ENCODE peak calls at places on chromosomes 12 and 14, in ten cellular contexts. One of them, this sample, is unnamed.

GRCh38 chr12:53313996-53314395 is 7.4 kb downstream of the AAAS start:
- DNase-seq in HepG2: no peak
- DNase-seq in GM23338: no peak
- DNase-seq in breast epithelium: no peak
- DNase-seq in upper lobe of left lung: no peak
- DNase-seq in spleen: no peak
- DNase-seq in prostate gland: no peak
- DNase-seq in sigmoid colon: no peak
- DNase-seq in stomach: no peak
- DNase-seq in K562: no peak
- DNase-seq in this sample: no peak

GRCh38 chr12:68591716-68592437 is 18.8 kb upstream of the RAP1B start:
- DNase-seq in HepG2: no peak
- DNase-seq in GM23338: no peak
- DNase-seq in breast epithelium: no peak
- DNase-seq in upper lobe of left lung: no peak
- DNase-seq in spleen: no peak
- DNase-seq in prostate gland: no peak
- DNase-seq in sigmoid colon: no peak
- DNase-seq in stomach: no peak
- DNase-seq in K562: no peak
- DNase-seq in this sample: no peak

GRCh38 chr14:38646391-38646790 is 390.5 kb upstream of the CLEC14A start:
- DNase-seq in HepG2: no peak
- DNase-seq in GM23338: no peak
- DNase-seq in breast epithelium: no peak
- DNase-seq in upper lobe of left lung: no peak
- DNase-seq in spleen: peak; percentile 34
- DNase-seq in prostate gland: no peak
- DNase-seq in sigmoid colon: no peak
- DNase-seq in stomach: no peak
- DNase-seq in K562: no peak
- DNase-seq in this sample: no peak

GRCh38 chr12:20154060-20154459 is 214.3 kb upstream of the PDE3A start:
- DNase-seq in HepG2: no peak
- DNase-seq in GM23338: no peak
- DNase-seq in breast epithelium: no peak
- DNase-seq in upper lobe of left lung: no peak
- DNase-seq in spleen: no peak
- DNase-seq in prostate gland: no peak
- DNase-seq in sigmoid colon: no peak
- DNase-seq in stomach: no peak
- DNase-seq in K562: no peak
- DNase-seq in this sample: no peak

GRCh38 chr14:63204407-63205280 is at the start of gene RHOJ:
- DNase-seq in HepG2: no peak
- DNase-seq in GM23338: peak; percentile 42
- DNase-seq in breast epithelium: no peak
- DNase-seq in upper lobe of left lung: no peak
- DNase-seq in spleen: peak; percentile 66
- DNase-seq in prostate gland: no peak
- DNase-seq in sigmoid colon: peak; percentile 66
- DNase-seq in stomach: no peak
- DNase-seq in K562: no peak
- DNase-seq in this sample: no peak

GRCh38 chr14:96205994-96206392 is 1.4 kb downstream of the BDKRB2 start:
- DNase-seq in HepG2: no peak
- DNase-seq in GM23338: no peak
- DNase-seq in breast epithelium: no peak
- DNase-seq in upper lobe of left lung: no peak
- DNase-seq in spleen: no peak
- DNase-seq in prostate gland: no peak
- DNase-seq in sigmoid colon: no peak
- DNase-seq in stomach: no peak
- DNase-seq in K562: no peak
- DNase-seq in this sample: no peak

GRCh38 chr12:52912711-52913423 is 8.0 kb upstream of the KRT8 start:
- DNase-seq in HepG2: no peak
- DNase-seq in GM23338: no peak
- DNase-seq in breast epithelium: no peak
- DNase-seq in upper lobe of left lung: no peak
- DNase-seq in spleen: no peak
- DNase-seq in prostate gland: no peak
- DNase-seq in sigmoid colon: no peak
- DNase-seq in stomach: peak; percentile 69
- DNase-seq in K562: no peak
- DNase-seq in this sample: no peak

GRCh38 chr12:57765003-57765697 is 1.7 kb downstream of the CYP27B1 start:
- DNase-seq in HepG2: peak; percentile 40
- DNase-seq in GM23338: peak; percentile 86
- DNase-seq in breast epithelium: peak; percentile 54
- DNase-seq in upper lobe of left lung: peak; percentile 31
- DNase-seq in spleen: peak; percentile 88
- DNase-seq in prostate gland: no peak
- DNase-seq in sigmoid colon: no peak
- DNase-seq in stomach: peak; percentile 45
- DNase-seq in K562: no peak
- DNase-seq in this sample: no peak

GRCh38 chr14:78440351-78440750 is 270.2 kb downstream of the NRXN3 start:
- DNase-seq in HepG2: no peak
- DNase-seq in GM23338: peak; percentile 4
- DNase-seq in breast epithelium: no peak
- DNase-seq in upper lobe of left lung: no peak
- DNase-seq in spleen: no peak
- DNase-seq in prostate gland: no peak
- DNase-seq in sigmoid colon: no peak
- DNase-seq in stomach: no peak
- DNase-seq in K562: peak; percentile 23
- DNase-seq in this sample: no peak

GRCh38 chr14:26719514-26719913 is 121.7 kb upstream of the NOVA1 start:
- DNase-seq in HepG2: peak; percentile 34
- DNase-seq in GM23338: no peak
- DNase-seq in breast epithelium: no peak
- DNase-seq in upper lobe of left lung: no peak
- DNase-seq in spleen: no peak
- DNase-seq in prostate gland: no peak
- DNase-seq in sigmoid colon: no peak
- DNase-seq in stomach: no peak
- DNase-seq in K562: no peak
- DNase-seq in this sample: no peak

GRCh38 chr12:8078400-8078799 is 3.7 kb upstream of the NECAP1 start:
- DNase-seq in HepG2: no peak
- DNase-seq in GM23338: peak; percentile 60
- DNase-seq in breast epithelium: no peak
- DNase-seq in upper lobe of left lung: no peak
- DNase-seq in spleen: no peak
- DNase-seq in prostate gland: no peak
- DNase-seq in sigmoid colon: no peak
- DNase-seq in stomach: no peak
- DNase-seq in K562: peak; percentile 61
- DNase-seq in this sample: peak; percentile 69

GRCh38 chr12:76587428-76588178 is 28.0 kb upstream of the OSBPL8 start:
- DNase-seq in HepG2: no peak
- DNase-seq in GM23338: no peak
- DNase-seq in breast epithelium: no peak
- DNase-seq in upper lobe of left lung: no peak
- DNase-seq in spleen: no peak
- DNase-seq in prostate gland: no peak
- DNase-seq in sigmoid colon: no peak
- DNase-seq in stomach: no peak
- DNase-seq in K562: no peak
- DNase-seq in this sample: no peak

GRCh38 chr14:100339757-100340453 is 16.8 kb downstream of the SLC25A47 start:
- DNase-seq in HepG2: no peak
- DNase-seq in GM23338: no peak
- DNase-seq in breast epithelium: no peak
- DNase-seq in upper lobe of left lung: peak; percentile 19
- DNase-seq in spleen: peak; percentile 21
- DNase-seq in prostate gland: no peak
- DNase-seq in sigmoid colon: no peak
- DNase-seq in stomach: no peak
- DNase-seq in K562: no peak
- DNase-seq in this sample: no peak
- TF ChIP-seq POLR2AphosphoS5 in HepG2: no peak
- TF ChIP-seq POLR2AphosphoS5 in GM23338: no peak
- TF ChIP-seq POLR2AphosphoS5 in breast epithelium: no peak
- TF ChIP-seq POLR2AphosphoS5 in upper lobe of left lung: no peak
- TF ChIP-seq POLR2AphosphoS5 in spleen: no peak
- TF ChIP-seq POLR2AphosphoS5 in prostate gland: no peak
- TF ChIP-seq POLR2AphosphoS5 in sigmoid colon: no peak
- TF ChIP-seq POLR2AphosphoS5 in stomach: no peak
- TF ChIP-seq POLR2AphosphoS5 in K562: no peak
- TF ChIP-seq POLR2AphosphoS5 in this sample: no peak

GRCh38 chr14:102948698-102949061 is 26.2 kb downstream of the AMN start:
- DNase-seq in HepG2: no peak
- DNase-seq in GM23338: no peak
- DNase-seq in breast epithelium: no peak
- DNase-seq in upper lobe of left lung: no peak
- DNase-seq in spleen: no peak
- DNase-seq in prostate gland: no peak
- DNase-seq in sigmoid colon: no peak
- DNase-seq in stomach: no peak
- DNase-seq in K562: no peak
- DNase-seq in this sample: peak; percentile 20

GRCh38 chr14:102951034-102951433 is 28.6 kb downstream of the AMN start:
- DNase-seq in HepG2: no peak
- DNase-seq in GM23338: no peak
- DNase-seq in breast epithelium: no peak
- DNase-seq in upper lobe of left lung: no peak
- DNase-seq in spleen: no peak
- DNase-seq in prostate gland: no peak
- DNase-seq in sigmoid colon: no peak
- DNase-seq in stomach: no peak
- DNase-seq in K562: no peak
- DNase-seq in this sample: no peak

GRCh38 chr14:102949801-102950451 is 27.5 kb downstream of the AMN start:
- DNase-seq in HepG2: no peak
- DNase-seq in GM23338: no peak
- DNase-seq in breast epithelium: peak; percentile 82
- DNase-seq in upper lobe of left lung: no peak
- DNase-seq in spleen: no peak
- DNase-seq in prostate gland: peak; percentile 80
- DNase-seq in sigmoid colon: peak; percentile 78
- DNase-seq in stomach: peak; percentile 89
- DNase-seq in K562: no peak
- DNase-seq in this sample: no peak

GRCh38 chr14:102947321-102948103 is 25.0 kb downstream of the AMN start:
- DNase-seq in HepG2: no peak
- DNase-seq in GM23338: no peak
- DNase-seq in breast epithelium: no peak
- DNase-seq in upper lobe of left lung: no peak
- DNase-seq in spleen: no peak
- DNase-seq in prostate gland: no peak
- DNase-seq in sigmoid colon: no peak
- DNase-seq in stomach: no peak
- DNase-seq in K562: no peak
- DNase-seq in this sample: no peak

DNA sequence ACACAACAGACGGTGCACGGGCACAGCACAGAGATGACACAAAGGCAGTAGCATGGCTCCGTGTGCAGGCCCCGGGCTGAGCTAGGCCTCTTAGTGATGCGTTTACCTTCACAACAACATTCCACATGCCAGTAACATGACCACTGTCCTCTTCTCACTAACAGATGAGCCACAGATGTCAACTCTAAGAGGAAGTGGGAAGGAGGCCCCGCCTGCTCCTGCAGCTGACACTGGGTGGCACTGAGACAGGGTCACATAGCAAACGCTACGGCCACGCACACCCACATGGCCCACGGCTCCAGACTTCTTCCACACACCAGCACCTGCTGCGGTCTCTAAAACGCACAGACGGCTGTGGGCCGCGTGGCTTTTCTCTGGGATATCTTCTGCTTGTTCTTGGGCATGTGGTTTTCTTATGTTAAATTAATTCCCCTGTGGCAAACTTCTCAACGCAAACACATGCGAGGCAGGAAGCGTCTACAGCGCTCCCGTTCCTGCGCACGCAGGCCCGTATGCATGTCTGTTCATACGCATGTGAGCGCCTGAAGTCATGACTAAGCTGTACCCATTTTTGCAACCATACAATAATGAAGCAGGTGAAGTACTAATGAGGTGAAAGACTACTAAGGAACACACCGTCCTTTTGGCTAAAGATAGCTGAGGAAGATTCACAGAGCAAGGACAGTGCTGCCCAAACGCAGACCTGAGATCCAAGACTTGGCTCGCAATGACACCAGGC is 26.8 kb downstream of the AMN start:
- DNase-seq in HepG2: no peak
- DNase-seq in GM23338: no peak
- DNase-seq in breast epithelium: no peak
- DNase-seq in upper lobe of left lung: no peak
- DNase-seq in spleen: peak; percentile 87
- DNase-seq in prostate gland: no peak
- DNase-seq in sigmoid colon: no peak
- DNase-seq in stomach: no peak
- DNase-seq in K562: no peak
- DNase-seq in this sample: peak; percentile 75
- TF ChIP-seq POLR2AphosphoS5 in HepG2: no peak
- TF ChIP-seq POLR2AphosphoS5 in GM23338: no peak
- TF ChIP-seq POLR2AphosphoS5 in breast epithelium: no peak
- TF ChIP-seq POLR2AphosphoS5 in upper lobe of left lung: no peak
- TF ChIP-seq POLR2AphosphoS5 in spleen: peak; percentile 71
- TF ChIP-seq POLR2AphosphoS5 in prostate gland: no peak
- TF ChIP-seq POLR2AphosphoS5 in sigmoid colon: peak; percentile 18
- TF ChIP-seq POLR2AphosphoS5 in stomach: no peak
- TF ChIP-seq POLR2AphosphoS5 in K562: no peak
- TF ChIP-seq POLR2AphosphoS5 in this sample: peak; percentile 95

GRCh38 chr12:81722004-81722403 is 37.1 kb downstream of the PPFIA2 start:
- DNase-seq in HepG2: no peak
- DNase-seq in GM23338: no peak
- DNase-seq in breast epithelium: no peak
- DNase-seq in upper lobe of left lung: no peak
- DNase-seq in spleen: no peak
- DNase-seq in prostate gland: no peak
- DNase-seq in sigmoid colon: no peak
- DNase-seq in stomach: no peak
- DNase-seq in K562: no peak
- DNase-seq in this sample: no peak
- TF ChIP-seq POLR2AphosphoS5 in HepG2: no peak
- TF ChIP-seq POLR2AphosphoS5 in GM23338: no peak
- TF ChIP-seq POLR2AphosphoS5 in breast epithelium: no peak
- TF ChIP-seq POLR2AphosphoS5 in upper lobe of left lung: no peak
- TF ChIP-seq POLR2AphosphoS5 in spleen: no peak
- TF ChIP-seq POLR2AphosphoS5 in prostate gland: no peak
- TF ChIP-seq POLR2AphosphoS5 in sigmoid colon: no peak
- TF ChIP-seq POLR2AphosphoS5 in stomach: no peak
- TF ChIP-seq POLR2AphosphoS5 in K562: no peak
- TF ChIP-seq POLR2AphosphoS5 in this sample: no peak

DNA sequence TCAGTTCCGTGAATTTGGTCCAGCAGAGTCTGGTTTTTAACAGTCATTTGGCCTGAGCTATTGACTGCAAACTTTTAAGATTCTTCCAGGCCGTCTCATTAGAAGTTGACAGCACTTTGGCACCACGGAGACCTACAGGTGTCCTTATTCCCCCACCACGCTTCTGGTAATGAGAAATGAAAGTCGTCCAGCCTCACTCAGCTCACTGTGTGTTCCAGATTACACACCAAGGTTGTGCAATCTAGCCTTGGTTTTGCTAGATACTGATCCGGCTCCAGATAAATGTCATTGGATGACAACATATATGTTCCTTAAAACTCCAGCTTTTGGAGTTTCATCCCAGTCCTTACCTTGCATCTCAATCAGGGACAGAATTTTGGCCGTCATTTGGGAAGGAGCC is 210.4 kb downstream of the CHST11 start:
- DNase-seq in HepG2: no peak
- DNase-seq in GM23338: no peak
- DNase-seq in breast epithelium: no peak
- DNase-seq in upper lobe of left lung: peak; percentile 64
- DNase-seq in spleen: no peak
- DNase-seq in prostate gland: peak; percentile 46
- DNase-seq in sigmoid colon: peak; percentile 79
- DNase-seq in stomach: no peak
- DNase-seq in K562: no peak
- DNase-seq in this sample: no peak
- TF ChIP-seq POLR2AphosphoS5 in HepG2: no peak
- TF ChIP-seq POLR2AphosphoS5 in GM23338: no peak
- TF ChIP-seq POLR2AphosphoS5 in breast epithelium: no peak
- TF ChIP-seq POLR2AphosphoS5 in upper lobe of left lung: peak; percentile 38
- TF ChIP-seq POLR2AphosphoS5 in spleen: no peak
- TF ChIP-seq POLR2AphosphoS5 in prostate gland: peak; percentile 57
- TF ChIP-seq POLR2AphosphoS5 in sigmoid colon: peak; percentile 56
- TF ChIP-seq POLR2AphosphoS5 in stomach: peak; percentile 36
- TF ChIP-seq POLR2AphosphoS5 in K562: no peak
- TF ChIP-seq POLR2AphosphoS5 in this sample: no peak